ENCODE peak calls at places on chromosomes 5 and 9, in six cellular contexts. V is endothelial cell of umbilical vein, O is NT2/D1, C is colonic mucosa, U is endodermal cell, N is astrocyte. L is an unnamed sample.

GRCh38 chr9:73081979-73082657 is 69.5 kb upstream of the ANXA1 start:
- DNase-seq in C (no peak), V (peak), U (no peak), O (peak), N (peak), L (peak)

GRCh38 chr5:103793595-103794182 is 231.1 kb upstream of the NUDT12 start:
- DNase-seq in C (no peak), U (no peak), O (no peak), N (no peak), V (no peak), L (no peak)

GRCh38 chr5:85049020-85049419 is 664.3 kb upstream of the EDIL3 start:
- DNase-seq in U (peak), O (no peak), N (peak), V (peak), C (no peak), L (no peak)

GRCh38 chr5:14663734-14664269 is 716 bp upstream of the OTULIN start:
- DNase-seq in N (no peak), O (no peak), C (peak), U (no peak), V (no peak), L (peak)

GRCh38 chr9:89536618-89537017 is 38.7 kb upstream of the SEMA4D start:
- DNase-seq in N (no peak), C (no peak), U (no peak), O (no peak), V (no peak), L (peak)

GRCh38 chr5:143896981-143897380 is 85.0 kb downstream of the HMHB1 start:
- DNase-seq in U (no peak), V (peak), N (peak), O (no peak), C (no peak), L (no peak)

GRCh38 chr9:134753191-134753590 is 111.6 kb downstream of the COL5A1 start:
- DNase-seq in U (no peak), C (no peak), V (no peak), O (no peak), N (no peak), L (no peak)

GRCh38 chr9:120875643-120875953 is 1.4 kb downstream of the PHF19 start:
- DNase-seq in O (no peak), V (no peak), C (no peak), U (no peak), N (no peak), L (no peak)

GRCh38 chr5:147639303-147639702 is 129.4 kb upstream of the DPYSL3 start:
- DNase-seq in C (no peak), N (no peak), U (no peak), O (no peak), V (no peak), L (no peak)

GRCh38 chr5:42813533-42813932 is 1.8 kb upstream of the SELENOP start:
- DNase-seq in N (no peak), U (peak), O (peak), V (no peak), C (no peak), L (no peak)

GRCh38 chr9:124635285-124635684 is 128.1 kb upstream of the NR5A1 start:
- DNase-seq in O (no peak), V (no peak), C (no peak), U (peak), N (no peak), L (no peak)

GRCh38 chr9:130237071-130237470 is 28.5 kb upstream of the HMCN2 start:
- DNase-seq in O (no peak), C (no peak), U (no peak), N (no peak), V (no peak), L (no peak)

GRCh38 chr9:33151007-33151557 is 16.1 kb downstream of the B4GALT1 start:
- DNase-seq in V (peak), C (peak), U (peak), N (peak), O (no peak), L (no peak)

GRCh38 chr5:140882591-140882899 is 621 bp downstream of the PCDHA13 start:
- DNase-seq in U (peak), O (no peak), N (no peak), C (no peak), V (no peak), L (no peak)

GRCh38 chr5:52283221-52283620 is 504.5 kb upstream of the ITGA1 start:
- DNase-seq in U (no peak), N (no peak), C (no peak), O (no peak), V (peak), L (no peak)

GRCh38 chr9:136728548-136729123 is 14.1 kb downstream of the LCN10 start:
- DNase-seq in V (peak), O (no peak), C (no peak), U (peak), N (no peak), L (no peak)

GRCh38 chr5:26572486-26572885 is 465.9 kb downstream of the CDH9 start:
- DNase-seq in V (no peak), C (no peak), N (no peak), O (no peak), U (no peak), L (no peak)

GRCh38 chr9:125544474-125544873 is 162.5 kb downstream of the MAPKAP1 start:
- DNase-seq in V (no peak), N (no peak), C (no peak), O (no peak), U (no peak), L (no peak)

GRCh38 chr9:34991833-34992375 is 2.4 kb downstream of the DNAJB5 start:
- DNase-seq in O (no peak), V (no peak), C (no peak), U (peak), N (peak), L (no peak)

GRCh38 chr5:36696059-36696673 is 89.8 kb downstream of the SLC1A3 start:
- DNase-seq in U (peak), O (peak), V (peak), N (peak), C (peak), L (peak)

GRCh38 chr5:14871573-14872069 is at the start of gene ANKH:
- DNase-seq in V (peak), N (peak), C (peak), U (peak), O (peak), L (peak)

GRCh38 chr5:125717209-125717608 is 706.0 kb upstream of the GRAMD2B start:
- DNase-seq in C (no peak), N (peak), U (no peak), O (no peak), V (no peak), L (no peak)

GRCh38 chr9:21028476-21028875 is 3.0 kb downstream of the HACD4 start:
- DNase-seq in C (no peak), O (no peak), V (no peak), U (no peak), N (no peak), L (no peak)

GRCh38 chr5:122442938-122443337 is 130.9 kb downstream of the SNCAIP start:
- DNase-seq in O (no peak), U (no peak), C (no peak), V (no peak), N (no peak), L (no peak)

GRCh38 chr9:33880562-33881089 is 63.7 kb downstream of the UBE2R2 start:
- DNase-seq in V (no peak), N (no peak), O (no peak), C (no peak), U (peak), L (no peak)

GRCh38 chr9:130561056-130561455 is 18.3 kb upstream of the FUBP3 start:
- DNase-seq in O (no peak), C (no peak), N (no peak), U (no peak), V (no peak), L (no peak)

DNA sequence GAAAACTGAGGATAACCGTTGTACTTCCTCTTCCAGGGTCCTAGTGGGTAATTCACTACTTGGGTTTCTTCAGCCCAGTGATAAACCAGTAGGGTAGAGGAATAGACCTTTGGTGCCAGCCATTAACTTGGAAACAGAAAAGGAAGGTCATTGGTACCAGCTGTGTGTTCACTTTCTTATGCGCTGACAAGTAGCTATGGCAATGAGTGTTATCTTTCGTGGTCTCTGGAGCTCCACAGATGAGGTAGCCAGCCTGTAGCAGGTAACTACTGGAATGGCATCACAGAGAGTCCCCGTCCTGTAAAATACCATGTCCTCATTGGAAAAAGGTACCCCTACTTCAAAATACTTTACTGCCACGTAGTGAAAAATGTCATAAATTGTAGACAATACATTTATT is 2.3 kb downstream of the UHRF2 start:
- DNase-seq in V (no peak), N (no peak), O (no peak), U (no peak), C (no peak), L (no peak)
- H3K4me3 ChIP-seq in V (peak), N (peak), O (no peak), U (peak), C (peak), L (peak)

DNA sequence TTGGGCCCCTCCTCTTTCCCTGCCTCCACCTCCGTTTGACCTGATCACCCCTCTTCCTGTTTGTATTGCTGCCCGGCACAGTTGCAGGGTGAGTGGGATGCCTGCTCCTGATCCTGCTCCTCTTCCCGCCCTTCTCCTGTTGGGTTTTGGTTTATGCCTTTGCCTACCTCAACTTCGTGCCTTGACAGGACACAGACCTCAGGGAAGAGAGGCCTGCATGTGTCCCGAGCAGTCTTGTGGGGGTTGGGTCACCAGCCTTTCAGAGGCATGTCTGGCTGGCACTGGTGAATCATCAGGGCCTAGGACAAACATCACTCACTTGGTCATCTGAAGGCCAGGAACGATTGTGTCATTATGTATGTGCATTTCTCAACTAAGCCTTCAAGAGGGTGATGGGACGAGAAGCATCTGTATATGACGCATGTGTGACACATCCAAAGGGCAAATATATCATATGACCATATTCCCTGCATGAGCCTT is 56.9 kb downstream of the NPR3 start:
- DNase-seq in C (no peak), U (no peak), V (no peak), O (no peak), N (peak), L (no peak)
- H3K9ac ChIP-seq in C (no peak), U (no peak), V (no peak), O (no peak), N (peak), L (no peak)

GRCh38 chr5:78720234-78720985 is 71.8 kb upstream of the LHFPL2 start:
- DNase-seq in U (peak), V (peak), N (no peak), O (no peak), C (peak), L (no peak)
- H3K4me3 ChIP-seq in U (no peak), V (no peak), N (no peak), O (no peak), C (no peak), L (no peak)

DNA sequence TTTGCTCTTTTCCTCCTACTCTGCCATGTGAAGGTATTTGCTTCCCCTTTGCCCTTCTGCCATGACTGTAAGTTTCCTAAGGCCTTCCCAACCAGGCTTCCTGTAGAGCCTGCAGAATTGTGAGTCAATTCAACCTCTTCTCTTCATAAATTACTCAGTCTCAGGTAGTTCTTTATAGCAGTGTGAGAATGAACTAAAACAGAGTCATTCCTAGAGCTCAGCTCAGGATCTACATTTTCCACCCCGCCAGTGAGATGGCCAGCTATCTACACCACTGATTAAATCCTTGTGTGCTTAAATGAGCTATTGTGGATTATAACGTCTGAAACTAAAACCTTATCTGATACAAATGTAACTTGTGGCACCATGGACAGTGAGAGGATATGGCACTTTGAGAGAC is 55.0 kb downstream of the FRMD3 start:
- DNase-seq in N (no peak), U (no peak), C (no peak), O (no peak), V (no peak), L (no peak)
- H3K9ac ChIP-seq in N (no peak), U (no peak), C (no peak), O (no peak), V (no peak), L (no peak)

DNA sequence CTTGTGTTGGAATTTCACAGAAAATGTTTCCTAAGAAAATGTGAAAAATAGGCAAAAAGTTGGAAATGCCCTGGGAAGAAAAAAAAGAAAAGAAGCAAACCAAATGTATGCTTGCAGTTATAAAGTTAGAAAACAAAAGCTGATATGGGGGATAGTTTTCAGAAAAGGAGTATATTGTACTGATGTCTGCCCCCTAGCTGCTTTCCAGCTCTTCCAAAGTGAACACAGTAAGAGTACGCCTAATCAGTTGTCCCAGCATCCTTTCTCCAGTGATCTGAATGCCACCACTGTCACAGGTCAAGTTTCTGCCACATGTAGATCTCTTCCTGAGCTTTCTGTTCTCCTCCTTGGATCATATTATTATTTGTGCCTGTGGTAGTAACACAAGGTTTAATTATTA is 5.8 kb downstream of the TYRP1 start:
- DNase-seq in N (no peak), U (no peak), C (no peak), O (no peak), V (no peak), L (no peak)
- H3K4me3 ChIP-seq in N (no peak), U (no peak), C (no peak), O (no peak), V (no peak), L (no peak)

GRCh38 chr5:149497357-149497756 is 53.9 kb downstream of the CSNK1A1 start:
- DNase-seq in C (no peak), U (no peak), N (peak), O (no peak), V (no peak), L (no peak)
- H3K9ac ChIP-seq in C (no peak), U (no peak), N (peak), O (no peak), V (no peak), L (no peak)

DNA sequence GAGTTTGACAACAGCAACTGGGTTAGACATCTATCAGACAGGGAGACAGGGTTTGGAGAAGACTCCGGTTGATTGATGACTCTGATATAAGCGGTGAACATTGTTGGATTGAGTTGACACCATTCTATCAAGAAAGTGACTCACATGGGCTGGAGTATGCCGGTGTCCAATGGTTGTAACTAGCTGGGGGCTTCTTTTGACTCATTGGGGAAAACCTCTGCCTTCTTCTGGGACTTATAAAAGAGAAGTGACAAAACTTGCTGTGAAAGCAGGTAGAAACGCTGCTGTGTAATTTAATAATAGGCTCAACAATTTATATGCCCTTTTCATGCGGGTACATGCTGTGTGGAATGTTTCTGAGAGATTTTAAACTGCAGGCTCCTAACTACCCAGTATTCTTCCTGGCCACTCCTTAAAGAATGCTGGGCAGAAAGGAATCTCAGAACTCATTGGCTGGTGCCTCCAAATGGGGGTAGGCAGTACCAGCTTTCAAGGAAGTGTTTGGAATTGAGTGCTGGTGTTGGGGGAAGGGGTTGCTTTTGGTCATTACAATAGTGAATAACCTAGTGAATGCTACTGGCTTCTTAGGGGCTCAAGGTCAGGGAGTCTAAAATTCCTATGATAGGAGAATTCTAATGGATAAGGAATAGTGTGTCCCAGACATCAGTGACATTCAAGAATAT is 43.9 kb downstream of the FYB1 start:
- DNase-seq in O (no peak), C (no peak), V (no peak), U (no peak), N (no peak), L (no peak)
- H3K4me3 ChIP-seq in O (no peak), C (no peak), V (no peak), U (no peak), N (no peak), L (no peak)

GRCh38 chr9:69671904-69672827 is at the start of gene APBA1:
- DNase-seq in N (peak), C (peak), U (peak), O (peak), V (peak), L (no peak)

GRCh38 chr9:69671291-69671903 is 774 bp downstream of the APBA1 start:
- DNase-seq in U (no peak), V (no peak), O (no peak), C (peak), N (no peak), L (no peak)

GRCh38 chr9:69672828-69673640 is 863 bp upstream of the APBA1 start:
- DNase-seq in O (peak), C (peak), V (peak), U (peak), N (peak), L (no peak)

GRCh38 chr9:69667306-69667705 is 4.9 kb downstream of the APBA1 start:
- DNase-seq in U (no peak), C (no peak), O (peak), N (peak), V (no peak), L (no peak)
- H3K9ac ChIP-seq in U (no peak), C (no peak), O (no peak), N (no peak), V (no peak), L (no peak)

L was measured in DND-41.